ENCODE peak calls at places on chromosomes 12 and 14, in six cellular contexts. F is trophoblast cell, A is H9, T is mesenchymal stem cell, U is neuronal stem cell, C is IMR-90. S is an unnamed sample.

GRCh38 chr12:20142295-20142694 is 226.0 kb upstream of the PDE3A start:
- DNase-seq in U (no peak), A (no peak), C (no peak), F (no peak), T (peak; percentile 15), S (no peak)

GRCh38 chr12:102573237-102573636 is 92.9 kb upstream of the IGF1 start:
- DNase-seq in A (no peak), F (no peak), U (no peak), T (peak; percentile 8), C (no peak), S (no peak)

GRCh38 chr12:78192979-78193378 is 362.3 kb downstream of the NAV3 start:
- DNase-seq in F (no peak), T (no peak), C (peak; percentile 28), A (no peak), U (no peak), S (no peak)

GRCh38 chr12:101707131-101707782 is 9.8 kb downstream of the CHPT1 start:
- DNase-seq in U (no peak), A (no peak), C (peak; percentile 55), F (no peak), T (peak; percentile 22), S (no peak)

GRCh38 chr14:32986791-32987545 is 48.3 kb downstream of the NPAS3 start:
- DNase-seq in C (no peak), F (peak; percentile 77), U (peak; percentile 52), T (peak; percentile 63), A (no peak), S (peak; percentile 79)

GRCh38 chr14:69076341-69076740 is 76.6 kb downstream of the DCAF5 start:
- DNase-seq in U (no peak), T (no peak), A (no peak), C (no peak), F (no peak), S (no peak)

GRCh38 chr12:105562727-105563072 is 232.2 kb downstream of the C12orf75 start:
- DNase-seq in F (no peak), A (no peak), T (no peak), C (no peak), U (no peak), S (no peak)

GRCh38 chr14:90756755-90757345 is 59.4 kb downstream of the TTC7B start:
- DNase-seq in T (no peak), U (no peak), A (peak; percentile 53), F (no peak), C (no peak), S (peak; percentile 19)

GRCh38 chr12:48105321-48105866 is 485 bp downstream of the SENP1 start:
- DNase-seq in F (peak; percentile 43), T (no peak), C (peak; percentile 30), U (no peak), A (no peak), S (no peak)

GRCh38 chr14:29648045-29648444 is 279.6 kb downstream of the PRKD1 start:
- DNase-seq in T (peak; percentile 34), U (no peak), A (no peak), F (peak; percentile 8), C (peak; percentile 5), S (peak; percentile 11)

GRCh38 chr14:95321201-95321600 is 1.5 kb upstream of the CLMN start:
- DNase-seq in U (no peak), C (no peak), T (no peak), F (no peak), A (no peak), S (no peak)

GRCh38 chr12:52615912-52616311 is 2.4 kb downstream of the KRT73 start:
- DNase-seq in C (no peak), F (no peak), U (no peak), A (peak; percentile 18), T (no peak), S (no peak)

GRCh38 chr12:97148941-97149559 is 242.0 kb downstream of the NEDD1 start:
- DNase-seq in U (no peak), C (peak; percentile 4), T (peak; percentile 38), A (peak; percentile 84), F (peak; percentile 77), S (peak; percentile 78)

GRCh38 chr12:108583971-108584370 is 13.9 kb downstream of the TMEM119 start:
- DNase-seq in F (no peak), C (no peak), T (no peak), U (no peak), A (no peak), S (no peak)

GRCh38 chr12:57111046-57111698 is at the start of gene STAT6:
- DNase-seq in C (peak; percentile 87), U (no peak), A (peak; percentile 74), F (peak; percentile 86), T (peak; percentile 96), S (peak; percentile 89)

GRCh38 chr12:91327889-91328288 is 145.3 kb upstream of the DCN start:
- DNase-seq in T (peak; percentile 14), A (no peak), U (no peak), F (no peak), C (peak; percentile 15), S (no peak)

GRCh38 chr14:39673141-39674133 is 241.2 kb upstream of the FBXO33 start:
- DNase-seq in C (no peak), A (no peak), T (peak; percentile 28), F (no peak), U (no peak), S (peak; percentile 49)

GRCh38 chr12:129190827-129191226 is 337.5 kb downstream of the GLT1D1 start:
- DNase-seq in T (no peak), F (no peak), A (peak; percentile 91), C (no peak), U (no peak), S (peak; percentile 80)

GRCh38 chr12:1640630-1641234 is 11.7 kb downstream of the WNT5B start:
- DNase-seq in F (no peak), C (no peak), A (no peak), U (no peak), T (no peak), S (no peak)

GRCh38 chr12:90712671-90713070 is 242.3 kb downstream of the CCER1 start:
- DNase-seq in C (no peak), A (no peak), F (no peak), T (peak; percentile 12), U (no peak), S (no peak)

DNA sequence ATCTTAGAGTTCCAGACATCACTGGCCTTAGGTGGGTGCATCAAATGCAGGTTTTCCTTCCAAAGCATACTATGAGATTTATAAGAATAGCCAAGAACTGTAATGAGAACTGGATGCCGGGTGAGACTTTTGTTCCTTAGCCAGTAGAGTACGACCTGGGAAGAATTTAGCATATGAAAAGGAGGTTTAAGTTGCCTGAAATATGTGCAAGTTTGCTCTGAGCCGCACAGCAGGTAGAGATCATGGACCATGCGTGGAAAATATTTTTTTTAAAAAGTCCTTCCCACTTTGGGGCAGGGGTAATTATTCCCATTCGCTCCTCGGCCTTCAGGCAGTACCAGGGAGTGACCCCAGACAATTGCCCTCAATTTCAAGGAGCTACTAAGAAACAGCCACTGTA is 7.5 kb upstream of the PHC1 start:
- DNase-seq in A (peak; percentile 55), U (no peak), T (no peak), F (no peak), C (no peak), S (no peak)
- H2BK5ac ChIP-seq in A (no peak overlapping the region), U (no peak overlapping the region), T (no peak overlapping the region), F (no peak overlapping the region), C (no peak overlapping the region), S (no peak overlapping the region)

GRCh38 chr12:6327159-6327558 is 14.7 kb downstream of the TNFRSF1A start:
- DNase-seq in A (no peak), T (no peak), F (no peak), C (no peak), U (no peak), S (no peak)

GRCh38 chr12:6328045-6328779 is 13.7 kb downstream of the TNFRSF1A start:
- DNase-seq in A (no peak), F (peak; percentile 26), T (no peak), U (no peak), C (no peak), S (no peak)

GRCh38 chr12:6327591-6328041 is 14.3 kb downstream of the TNFRSF1A start:
- DNase-seq in T (no peak), U (no peak), A (no peak), F (no peak), C (no peak), S (no peak)

GRCh38 chr12:6324936-6325750 is 14.7 kb downstream of the PLEKHG6 start:
- DNase-seq in A (no peak), C (no peak), T (no peak), U (no peak), F (no peak), S (no peak)

GRCh38 chr12:6326316-6326959 is 15.4 kb downstream of the TNFRSF1A start:
- DNase-seq in C (peak; percentile 52), U (no peak), F (peak; percentile 45), A (peak; percentile 90), T (peak; percentile 82), S (peak; percentile 94)
- H3K4me1 ChIP-seq in C (peaks cover 27% of the 10 kb centered on the region), U (peaks cover 22% of the 10 kb centered on the region), F (peaks cover 12% of the 10 kb centered on the region), A (peaks cover 17% of the 10 kb centered on the region), T (peaks cover 31% of the 10 kb centered on the region), S (peaks cover 32% of the 10 kb centered on the region)

DNA sequence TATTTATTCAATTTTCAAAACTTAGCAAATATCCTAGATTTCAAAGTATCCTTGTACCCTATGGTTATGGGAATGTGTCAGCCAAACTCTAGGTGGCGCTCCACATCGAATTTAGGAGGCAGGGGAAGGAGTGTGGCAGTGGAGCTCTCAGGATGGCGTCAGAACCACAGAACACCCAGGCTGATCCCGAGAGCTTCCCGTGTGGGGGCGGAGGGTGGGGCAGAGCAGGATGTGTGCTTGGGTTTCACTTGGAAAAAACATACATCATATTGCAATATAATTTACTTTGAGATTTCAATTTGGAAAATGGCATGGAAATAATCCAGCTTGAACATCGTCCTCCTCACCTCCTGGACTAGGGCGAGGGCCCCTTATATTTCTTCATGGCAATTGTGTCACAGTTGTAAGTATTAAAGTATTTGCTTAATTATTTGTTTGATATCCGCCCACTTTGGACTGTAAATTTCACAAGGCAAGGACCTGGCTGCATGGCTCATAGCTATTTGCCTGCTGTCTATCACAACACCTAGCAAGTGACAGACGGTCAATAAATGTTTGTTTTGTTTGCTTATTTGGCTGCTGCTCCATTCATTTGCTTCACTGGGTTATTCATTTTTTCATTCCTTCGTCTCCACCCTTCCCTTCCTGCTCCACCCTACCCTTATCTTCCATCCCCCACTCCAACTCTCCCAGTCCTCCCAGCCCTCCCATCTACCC is 221.5 kb upstream of the HMGA2 start:
- DNase-seq in A (peak; percentile 79), F (peak; percentile 81), T (peak; percentile 94), C (peak; percentile 97), U (peak; percentile 51), S (peak; percentile 92)
- H3K27ac ChIP-seq in A (no peak overlapping the region), F (peak overlapping the region; percentile 26), T (peak overlapping the region; percentile 93), C (peak overlapping the region; percentile 95), U (no peak overlapping the region), S (peak overlapping the region; percentile 53)

GRCh38 chr14:104149278-104149595 is 10.8 kb downstream of the KIF26A start:
- DNase-seq in F (no peak), C (no peak), A (no peak), U (no peak), T (no peak), S (no peak)
- H2BK5ac ChIP-seq in F (peak overlapping the region; percentile 80), C (no peak overlapping the region), A (no peak overlapping the region), U (peak overlapping the region; percentile 98), T (no peak overlapping the region), S (peak overlapping the region; percentile 97)

GRCh38 chr12:111773801-111774551 is 7.2 kb downstream of the ALDH2 start:
- DNase-seq in U (no peak), F (peak; percentile 60), C (peak; percentile 97), A (no peak), T (peak; percentile 96), S (no peak)
- H3K4me1 ChIP-seq in U (peaks cover 5% of the 10 kb centered on the region), F (peaks cover 30% of the 10 kb centered on the region), C (peaks cover 26% of the 10 kb centered on the region), A (peaks cover 5% of the 10 kb centered on the region), T (peaks cover 24% of the 10 kb centered on the region), S (peaks cover 19% of the 10 kb centered on the region)

GRCh38 chr12:116164263-116164817 is 113.2 kb downstream of the MED13L start:
- DNase-seq in T (peak; percentile 89), A (no peak), C (peak; percentile 11), U (no peak), F (no peak), S (peak; percentile 38)
- H3K27ac ChIP-seq in T (peak overlapping the region; percentile 4), A (no peak overlapping the region), C (no peak overlapping the region), U (no peak overlapping the region), F (no peak overlapping the region), S (no peak overlapping the region)

GRCh38 chr12:98856897-98857540 is 211.9 kb downstream of the APAF1 start:
- DNase-seq in A (peak; percentile 91), U (peak; percentile 24), T (no peak), C (no peak), F (no peak), S (peak; percentile 99)
- H2BK5ac ChIP-seq in A (no peak overlapping the region), U (no peak overlapping the region), T (no peak overlapping the region), C (no peak overlapping the region), F (no peak overlapping the region), S (no peak overlapping the region)